ENCODE peak calls at places on chromosomes 4 and X, in seven cellular contexts. K is astrocyte of the spinal cord, Z is lung microvascular endothelial cell, A is fibroblast of the aortic adventitia, L is amygdala, R is ecto neural progenitor cell, E is mesendoderm. I is an unnamed sample.

GRCh38 chr4:136441629-136442282 is 1090.5 kb downstream of the PCDH18 start:
- DNase-seq in A (no peak), Z (no peak), L (no peak), E (no peak), R (no peak), K (no peak), I (no peak)

GRCh38 chr4:148289740-148290139 is 152.5 kb downstream of the NR3C2 start:
- DNase-seq in E (peak), R (no peak), A (no peak), Z (no peak), K (no peak), L (no peak), I (no peak)

GRCh38 chrX:39592776-39593175 is 505.0 kb downstream of the BCOR start:
- DNase-seq in Z (no peak), L (no peak), E (no peak), R (no peak), A (peak), K (peak), I (no peak)

GRCh38 chr4:786861-787300 is 39.0 kb downstream of the CPLX1 start:
- DNase-seq in K (no peak), E (no peak), L (no peak), R (no peak), Z (peak), A (no peak), I (no peak)

GRCh38 chr4:26372525-26373172 is 51.8 kb downstream of the RBPJ start:
- DNase-seq in A (peak), R (no peak), L (no peak), E (peak), K (peak), Z (peak), I (no peak)

GRCh38 chrX:34063616-34064015 is 68.5 kb downstream of the FAM47A start:
- DNase-seq in Z (no peak), E (no peak), K (no peak), R (no peak), A (no peak), L (no peak), I (no peak)

GRCh38 chr4:157713342-157713741 is 459.5 kb downstream of the GASK1B start:
- DNase-seq in K (no peak), E (peak), L (no peak), Z (no peak), A (no peak), R (no peak), I (no peak)

GRCh38 chrX:18574591-18574990 is 97.3 kb downstream of the RS1 start:
- DNase-seq in Z (no peak), L (no peak), K (peak), E (no peak), A (peak), R (no peak), I (no peak)

GRCh38 chr4:158630893-158631292 is 40.8 kb downstream of the C4orf46 start:
- DNase-seq in A (peak), K (peak), R (no peak), L (no peak), Z (peak), E (no peak), I (no peak)

GRCh38 chr4:101953949-101954348 is 163.4 kb downstream of the BANK1 start:
- DNase-seq in E (peak), R (no peak), Z (no peak), K (peak), A (peak), L (no peak), I (no peak)

GRCh38 chr4:169160825-169161224 is 109.9 kb downstream of the SH3RF1 start:
- DNase-seq in A (peak), R (no peak), Z (no peak), K (peak), E (no peak), L (no peak), I (no peak)

GRCh38 chrX:826448-826847 is 195.9 kb downstream of the SHOX start:
- DNase-seq in K (peak), L (no peak), R (no peak), Z (no peak), A (peak), E (no peak), I (no peak)

GRCh38 chr4:25161599-25161960 is 1.3 kb upstream of the SEPSECS start:
- DNase-seq in K (peak), R (no peak), L (no peak), E (peak), Z (no peak), A (peak), I (no peak)

GRCh38 chrX:14476169-14476568 is 53.2 kb upstream of the GLRA2 start:
- DNase-seq in E (no peak), A (peak), Z (no peak), K (peak), R (no peak), L (no peak), I (no peak)

GRCh38 chrX:63250253-63250868 is 100.8 kb downstream of the SPIN4 start:
- DNase-seq in L (no peak), R (no peak), A (peak), Z (peak), K (peak), E (peak), I (peak)

GRCh38 chr4:186150926-186151325 is 40.4 kb upstream of the CYP4V2 start:
- DNase-seq in Z (no peak), E (no peak), R (peak), L (no peak), K (no peak), A (no peak), I (no peak)

I was measured in putamen.